ENCODE peak calls at places on chromosomes 12 and 14, in five cellular contexts. H, Y, Q, L and U are unnamed samples. For H3K4me1, the result is how much of the 10 kb centered on the place peaks cover.

GRCh38 chr12:88227871-88228270 is 85.8 kb downstream of the TMTC3 start:
- DNase-seq in H (no peak), Y (no peak), Q (no peak), L (no peak), U (no peak)

GRCh38 chr14:34981743-34982420 is 910 bp upstream of the SRP54 start:
- DNase-seq in H (peak), Y (peak), Q (peak), L (peak), U (no peak)

GRCh38 chr12:120369476-120370342 is 745 bp upstream of the MSI1 start:
- DNase-seq in H (no peak), Y (no peak), Q (no peak), L (no peak), U (no peak)

GRCh38 chr14:81192594-81192993 is 28.2 kb downstream of the GTF2A1 start:
- DNase-seq in H (no peak), Y (no peak), Q (no peak), L (no peak), U (peak)

GRCh38 chr12:108587826-108588225 is 10.1 kb downstream of the TMEM119 start:
- DNase-seq in H (no peak), Y (no peak), Q (no peak), L (no peak), U (no peak)

GRCh38 chr12:96981053-96981452 is 74.0 kb downstream of the NEDD1 start:
- DNase-seq in H (no peak), Y (peak), Q (no peak), L (no peak), U (no peak)

GRCh38 chr14:76863724-76864407 is 37.7 kb downstream of the LRRC74A start:
- DNase-seq in H (no peak), Y (peak), Q (peak), L (peak), U (no peak)

GRCh38 chr12:9109213-9109522 is 6.6 kb downstream of the A2M start:
- DNase-seq in H (no peak), Y (no peak), Q (no peak), L (no peak), U (no peak)

GRCh38 chr12:116432321-116432750 is 126.8 kb upstream of the MAP1LC3B2 start:
- DNase-seq in H (no peak), Y (peak), Q (no peak), L (peak), U (no peak)

GRCh38 chr12:26878661-26879119 is 45.7 kb upstream of the ITPR2 start:
- DNase-seq in H (peak), Y (peak), Q (no peak), L (peak), U (no peak)

GRCh38 chr12:4164591-4165558 is 108.7 kb upstream of the CCND2 start:
- DNase-seq in H (no peak), Y (peak), Q (no peak), L (no peak), U (peak)

GRCh38 chr12:442235-442884 is 17.4 kb upstream of the B4GALNT3 start:
- DNase-seq in H (peak), Y (no peak), Q (peak), L (peak), U (peak)

GRCh38 chr12:3178671-3179413 is 101.7 kb downstream of the TSPAN9 start:
- DNase-seq in H (no peak), Y (no peak), Q (peak), L (no peak), U (no peak)

GRCh38 chr12:98532687-98533304 is 17.4 kb downstream of the TMPO start:
- DNase-seq in H (peak), Y (no peak), Q (peak), L (no peak), U (peak)

GRCh38 chr12:24853094-24853493 is 95.8 kb downstream of the BCAT1 start:
- DNase-seq in H (no peak), Y (no peak), Q (no peak), L (no peak), U (no peak)

GRCh38 chr12:105382771-105383632 is 52.5 kb downstream of the C12orf75 start:
- DNase-seq in H (peak), Y (no peak), Q (peak), L (no peak), U (peak)

GRCh38 chr14:31090872-31091764 is 64.9 kb upstream of the STRN3 start:
- DNase-seq in H (no peak), Y (no peak), Q (peak), L (peak), U (no peak)

GRCh38 chr12:27525373-27525772 is 1.4 kb downstream of the PPFIBP1 start:
- DNase-seq in H (no peak), Y (no peak), Q (peak), L (no peak), U (no peak)

GRCh38 chr12:30136661-30137060 is 352.9 kb upstream of the TMTC1 start:
- DNase-seq in H (no peak), Y (no peak), Q (no peak), L (no peak), U (no peak)

GRCh38 chr14:72404106-72404774 is 472.0 kb downstream of the RGS6 start:
- DNase-seq in H (no peak), Y (no peak), Q (peak), L (no peak), U (no peak)

GRCh38 chr14:54975856-54976255 is 51.0 kb downstream of the WDHD1 start:
- DNase-seq in H (no peak), Y (no peak), Q (no peak), L (no peak), U (no peak)

GRCh38 chr14:53847881-53848280 is 108.7 kb downstream of the BMP4 start:
- DNase-seq in H (no peak), Y (no peak), Q (no peak), L (no peak), U (no peak)

GRCh38 chr14:68823434-68824206 is 30.8 kb upstream of the ZFP36L1 start:
- DNase-seq in H (no peak), Y (no peak), Q (no peak), L (no peak), U (no peak)

GRCh38 chr14:69096766-69097475 is 56.0 kb downstream of the DCAF5 start:
- DNase-seq in H (no peak), Y (no peak), Q (no peak), L (no peak), U (no peak)

GRCh38 chr12:24947541-24948451 is 1.1 kb downstream of the BCAT1 start:
- DNase-seq in H (peak), Y (no peak), Q (peak), L (no peak), U (no peak)

GRCh38 chr12:102917026-102917787 is at the start of gene PAH:
- DNase-seq in H (peak), Y (peak), Q (peak), L (no peak), U (peak)

GRCh38 chr14:20376071-20376588 is 32.7 kb downstream of the PARP2 start:
- DNase-seq in H (no peak), Y (no peak), Q (no peak), L (no peak), U (no peak)

GRCh38 chr12:108193922-108194321 is 64.8 kb downstream of the WSCD2 start:
- DNase-seq in H (peak), Y (no peak), Q (peak), L (peak), U (no peak)

GRCh38 chr14:77026166-77026929 is 2.2 kb downstream of the IRF2BPL start:
- DNase-seq in H (no peak), Y (peak), Q (peak), L (no peak), U (no peak)

GRCh38 chr14:75513911-75514672 is 8.2 kb upstream of the BATF start:
- DNase-seq in H (no peak), Y (no peak), Q (no peak), L (no peak), U (peak)

GRCh38 chr12:203462-204260 is 10.3 kb downstream of the SLC6A12 start:
- DNase-seq in H (no peak), Y (peak), Q (peak), L (no peak), U (no peak)

GRCh38 chr12:93593833-93594232 is 21.4 kb downstream of the SOCS2 start:
- DNase-seq in H (peak), Y (no peak), Q (no peak), L (no peak), U (no peak)

GRCh38 chr12:101670007-101670671 is 27.3 kb upstream of the CHPT1 start:
- DNase-seq in H (peak), Y (peak), Q (peak), L (peak), U (peak)

GRCh38 chr14:104694475-104694950 is 5.1 kb downstream of the INF2 start:
- DNase-seq in H (no peak), Y (peak), Q (no peak), L (no peak), U (no peak)
- H3K4me1 ChIP-seq in H (under half), Y (under half), Q (under half), L (under half), U (half or more)

DNA sequence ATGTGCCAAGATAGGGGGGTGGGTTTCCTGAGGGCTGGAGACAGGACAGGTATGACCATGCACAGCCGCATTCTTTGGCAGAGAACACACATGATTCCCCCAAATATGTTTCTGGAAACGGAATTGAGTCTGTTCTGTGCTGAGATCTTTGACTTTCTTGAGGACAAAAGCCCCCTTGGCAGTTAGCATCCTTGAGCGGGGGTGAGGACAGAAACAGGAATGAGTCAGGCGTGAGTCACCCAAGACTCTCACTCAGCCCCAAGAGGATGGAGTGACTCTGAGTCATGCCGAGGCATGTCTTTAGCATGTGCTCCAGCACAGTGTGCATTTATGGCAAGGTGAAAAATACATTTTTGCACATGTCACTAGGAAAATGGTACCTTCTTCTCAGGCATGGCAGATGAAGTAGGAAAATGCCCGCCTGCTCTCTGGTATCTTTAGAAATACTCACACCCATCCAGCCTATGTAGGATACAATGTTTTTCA is 52.1 kb downstream of the DAD1 start:
- DNase-seq in H (no peak), Y (peak), Q (peak), L (peak), U (peak)
- H3K27ac ChIP-seq in H (no peak), Y (no peak), Q (peak), L (peak), U (peak)

GRCh38 chr14:103716899-103717411 is 1.3 kb downstream of the ZFYVE21 start:
- DNase-seq in H (no peak), Y (no peak), Q (no peak), L (no peak), U (no peak)
- H3K4me1 ChIP-seq in H (under half), Y (under half), Q (under half), L (under half), U (under half)

GRCh38 chr12:49626836-49627235 is 3.5 kb downstream of the PRPF40B start:
- DNase-seq in H (no peak), Y (no peak), Q (no peak), L (no peak), U (no peak)
- H3K27ac ChIP-seq in H (no peak), Y (no peak), Q (no peak), L (no peak), U (no peak)

DNA sequence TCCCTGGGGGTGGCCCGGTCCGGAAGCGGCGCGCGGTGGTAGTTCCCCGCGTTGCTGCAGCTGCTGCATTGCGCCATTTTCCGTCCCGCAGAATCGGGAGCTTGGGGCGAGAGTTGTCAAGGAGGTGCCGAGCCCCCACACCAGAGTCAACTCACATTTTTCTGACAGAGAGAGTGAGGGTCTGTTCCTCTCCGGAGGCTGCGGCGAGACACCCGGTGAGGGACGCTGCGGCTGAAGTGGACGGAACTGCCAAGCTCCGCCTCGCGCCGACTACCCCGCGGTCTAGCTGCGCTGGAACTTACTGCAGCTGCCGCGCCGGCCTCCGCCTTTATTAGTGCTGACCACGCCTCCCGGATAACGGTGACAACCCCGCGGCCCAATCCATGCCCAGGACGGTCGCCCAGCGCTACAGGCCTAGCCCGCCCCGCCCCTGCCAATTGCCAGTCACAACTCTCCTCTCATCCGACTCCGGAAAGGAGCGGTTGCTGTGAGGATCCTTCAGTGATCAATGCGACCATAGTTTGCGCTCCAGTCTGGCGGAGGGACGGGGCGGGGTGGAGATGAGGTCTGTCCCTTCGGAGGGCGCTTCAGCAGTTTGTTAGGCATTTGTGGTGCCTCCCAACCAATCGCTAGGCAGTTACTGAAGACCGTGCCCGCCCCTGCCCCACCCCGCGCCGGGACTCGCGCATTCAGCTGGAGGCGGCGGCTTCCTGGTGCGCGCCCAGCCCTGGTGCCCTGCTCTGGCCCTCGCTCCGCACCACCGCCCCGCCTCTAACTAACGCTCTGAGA is at the start of gene VAMP1:
- DNase-seq in H (peak), Y (peak), Q (peak), L (peak), U (peak)
- H3K4me1 ChIP-seq in H (under half), Y (under half), Q (under half), L (under half), U (under half)

DNA sequence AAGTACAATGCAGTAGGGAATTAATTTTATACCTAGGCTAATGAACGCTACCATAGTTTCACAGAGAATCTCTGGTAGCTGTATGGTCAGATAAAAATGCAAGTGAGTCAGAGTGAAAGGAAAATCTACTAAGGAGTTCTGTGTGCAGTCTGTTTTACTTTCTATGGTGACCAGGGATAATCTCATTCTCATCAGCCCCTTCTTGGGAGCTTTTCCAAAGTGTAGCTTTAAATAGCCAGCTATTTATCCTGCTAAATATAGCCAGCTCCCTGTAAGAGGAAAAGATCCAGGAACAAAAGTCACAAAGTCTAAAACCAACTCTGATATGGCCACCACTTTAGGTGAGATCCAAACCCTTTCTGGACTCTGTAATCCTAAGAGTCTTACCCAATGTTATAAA is 75.5 kb downstream of the TMEM116 start:
- DNase-seq in H (no peak), Y (no peak), Q (no peak), L (no peak), U (no peak)
- H3K27ac ChIP-seq in H (no peak), Y (no peak), Q (no peak), L (peak), U (no peak)

DNA sequence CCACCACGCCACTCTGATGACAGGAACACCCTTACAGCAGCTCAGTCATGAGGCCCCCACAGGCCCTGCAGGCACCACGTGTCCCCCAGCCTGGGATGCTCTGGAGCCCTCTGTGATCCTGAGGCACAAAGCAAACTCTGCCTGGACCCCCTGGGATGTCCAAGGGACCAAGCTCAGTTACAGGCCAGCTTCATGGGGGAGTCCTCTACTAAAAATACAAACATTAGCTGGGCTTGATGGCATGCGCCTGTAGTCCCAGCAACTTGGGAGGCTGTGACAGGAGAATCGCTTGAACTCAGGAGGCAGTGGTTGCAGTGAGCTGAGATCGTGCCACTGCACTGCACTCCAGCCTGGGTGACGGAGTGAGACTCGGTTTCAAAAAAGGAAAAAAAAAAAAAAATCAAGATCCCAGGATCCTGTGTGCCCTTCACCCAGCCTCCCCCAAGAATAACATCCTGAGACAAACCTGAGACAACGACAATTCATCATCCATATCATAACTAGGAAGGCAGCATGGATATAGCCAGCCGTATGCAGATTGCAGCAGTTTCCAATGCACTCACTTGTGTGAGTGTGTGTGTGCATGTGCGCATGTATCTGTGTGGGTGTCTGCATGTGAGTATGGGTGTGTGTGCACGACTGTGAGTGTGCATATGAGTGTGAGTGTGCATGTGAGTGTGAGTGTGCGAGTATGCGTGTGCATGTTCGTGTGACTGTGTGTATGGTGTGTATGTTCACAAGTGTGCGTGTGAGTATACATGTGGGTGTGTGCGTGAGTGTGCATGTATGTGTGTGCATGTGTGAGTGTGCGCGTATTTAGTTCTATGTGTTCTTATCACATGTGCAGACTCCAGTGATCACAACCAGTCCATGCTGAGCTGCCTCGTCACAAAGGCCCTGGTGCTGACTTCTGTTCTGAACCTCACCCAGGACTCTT is 52.1 kb downstream of the NCOR2 start:
- DNase-seq in H (no peak), Y (no peak), Q (no peak), L (no peak), U (no peak)
- H3K4me1 ChIP-seq in H (under half), Y (under half), Q (under half), L (under half), U (under half)

GRCh38 chr14:99729991-99730875 is 46.1 kb downstream of the CYP46A1 start:
- DNase-seq in H (peak), Y (peak), Q (peak), L (peak), U (peak)
- H3K27ac ChIP-seq in H (no peak), Y (no peak), Q (no peak), L (no peak), U (no peak)

DNA sequence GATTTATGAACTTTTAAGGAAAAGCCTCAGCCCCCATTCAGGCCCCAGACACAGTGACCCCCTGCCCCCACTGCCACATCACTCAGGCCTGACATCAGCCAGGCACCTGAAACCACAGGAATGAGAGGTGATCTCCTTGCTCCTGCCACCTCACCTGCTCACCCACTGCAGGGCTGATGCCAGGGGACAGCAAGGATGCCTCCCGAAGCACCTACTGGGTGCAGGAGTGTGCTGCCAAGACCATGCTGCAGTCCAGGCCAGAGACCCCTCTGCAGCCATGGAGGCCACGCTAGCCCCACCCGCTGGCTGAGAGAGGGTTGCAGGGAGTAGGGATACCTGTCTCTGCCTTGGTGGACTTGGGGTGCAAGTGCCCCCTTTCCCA is 18.6 kb upstream of the KRT7 start:
- DNase-seq in H (no peak), Y (no peak), Q (peak), L (no peak), U (no peak)
- H3K4me1 ChIP-seq in H (under half), Y (under half), Q (under half), L (under half), U (under half)

GRCh38 chr14:24429395-24430142 is at the start of the genes CBLN3 and KHNYN:
- DNase-seq in H (peak), Y (peak), Q (peak), L (peak), U (peak)
- H3K27ac ChIP-seq in H (peak), Y (peak), Q (peak), L (peak), U (peak)